ENCODE peak calls at places on chromosomes 16 and 17, in eight cellular contexts. U is K562, H is body of pancreas, T is activated B cell treated with CpG ODN at 0.5 μM for 24 hours, E is type B pancreatic cell, S is H9, V is foreskin keratinocyte, N is cardiac muscle cell. K is an unnamed sample.

GRCh38 chr17:65283704-65284103 is 146.5 kb downstream of the RGS9 start:
- DNase-seq in H (no peak), S (no peak), T (no peak), U (no peak), V (no peak), E (no peak), N (no peak), K (no peak)

GRCh38 chr17:83062011-83062817 is 17.2 kb upstream of the METRNL start:
- DNase-seq in V (no peak), E (no peak), H (no peak), U (no peak), S (peak), T (peak), N (no peak), K (peak)

GRCh38 chr16:54651851-54652770 is 278.6 kb upstream of the IRX5 start:
- DNase-seq in N (peak), H (no peak), S (no peak), V (no peak), E (no peak), T (no peak), U (no peak), K (no peak)

GRCh38 chr16:85782476-85782875 is 16.9 kb downstream of the EMC8 start:
- DNase-seq in U (no peak), H (no peak), V (no peak), T (no peak), N (no peak), E (no peak), S (no peak), K (no peak)

GRCh38 chr17:10126554-10127493 is 71.6 kb downstream of the GAS7 start:
- DNase-seq in T (no peak), N (peak), E (no peak), U (no peak), S (no peak), H (no peak), V (no peak), K (no peak)

GRCh38 chr17:8366231-8366630 is 10.3 kb downstream of the KRABD2 start:
- DNase-seq in H (no peak), T (no peak), E (no peak), U (no peak), V (no peak), S (no peak), N (peak), K (no peak)

GRCh38 chr17:57940653-57941329 is 14.4 kb downstream of the CUEDC1 start:
- DNase-seq in U (no peak), S (no peak), V (no peak), N (no peak), E (no peak), T (peak), H (peak), K (no peak)

GRCh38 chr16:66911801-66912200 is 6.9 kb downstream of the CDH16 start:
- DNase-seq in U (no peak), V (no peak), E (no peak), H (no peak), S (no peak), T (no peak), N (no peak), K (no peak)

GRCh38 chr17:39928868-39929651 is 1.5 kb downstream of the LRRC3C start:
- DNase-seq in V (peak), N (peak), T (no peak), U (peak), E (no peak), S (no peak), H (no peak), K (no peak)

GRCh38 chr17:72599891-72600290 is 479.1 kb downstream of the SOX9 start:
- DNase-seq in V (no peak), E (no peak), U (no peak), T (no peak), H (no peak), S (no peak), N (no peak), K (no peak)

GRCh38 chr16:89119661-89120141 is 26.0 kb downstream of the ACSF3 start:
- DNase-seq in E (no peak), U (no peak), S (no peak), N (no peak), T (no peak), H (no peak), V (no peak), K (no peak)

GRCh38 chr17:33292981-33293867 is at the start of gene ASIC2:
- DNase-seq in N (no peak), H (no peak), V (no peak), S (peak), E (no peak), U (no peak), T (no peak), K (peak)

GRCh38 chr17:32266389-32267269 is 997 bp downstream of the RHBDL3 start:
- DNase-seq in U (no peak), S (peak), E (no peak), T (peak), V (no peak), H (peak), N (no peak), K (peak)

GRCh38 chr17:55817273-55817709 is 66.4 kb downstream of the PCTP start:
- DNase-seq in H (no peak), E (no peak), V (no peak), U (peak), T (no peak), S (no peak), N (no peak), K (no peak)

GRCh38 chr17:2899911-2900310 is 103.7 kb downstream of the RAP1GAP2 start:
- DNase-seq in U (no peak), N (no peak), E (no peak), T (no peak), S (no peak), V (no peak), H (peak), K (peak)

GRCh38 chr16:8885674-8886592 is 3.8 kb downstream of the LITAFD start:
- DNase-seq in U (no peak), T (no peak), S (no peak), H (peak), V (no peak), E (no peak), N (peak), K (no peak)

GRCh38 chr16:85401917-85402766 is 211.0 kb upstream of the GSE1 start:
- DNase-seq in T (peak), N (no peak), S (no peak), E (no peak), V (no peak), U (no peak), H (peak), K (no peak)

GRCh38 chr17:42676424-42677011 is at the start of gene PLEKHH3:
- DNase-seq in T (no peak), N (no peak), E (no peak), U (no peak), H (no peak), S (no peak), V (no peak), K (peak)

GRCh38 chr17:46003907-46004748 is 5.1 kb downstream of the STH start:
- DNase-seq in H (peak), S (no peak), E (no peak), N (peak), T (no peak), V (no peak), U (no peak), K (no peak)

GRCh38 chr17:66405836-66406679 is 103.6 kb downstream of the PRKCA start:
- DNase-seq in H (no peak), T (no peak), N (no peak), S (no peak), V (no peak), E (no peak), U (no peak), K (no peak)

GRCh38 chr17:44272954-44273353 is 5.0 kb upstream of the SLC4A1 start:
- DNase-seq in V (no peak), U (no peak), S (no peak), N (no peak), E (no peak), H (no peak), T (no peak), K (no peak)

GRCh38 chr17:42950044-42950783 is 14.0 kb downstream of the AARSD1 start:
- DNase-seq in V (no peak), U (no peak), T (no peak), N (no peak), E (no peak), S (no peak), H (no peak), K (no peak)

GRCh38 chr17:73013816-73014663 is 78.4 kb downstream of the SLC39A11 start:
- DNase-seq in T (no peak), N (no peak), U (no peak), H (no peak), V (no peak), S (no peak), E (no peak), K (no peak)

GRCh38 chr17:49575524-49576120 is at the start of gene NXPH3:
- DNase-seq in E (peak), H (peak), N (peak), S (peak), V (no peak), U (peak), T (peak), K (peak)

GRCh38 chr17:32487460-32488176 is 825 bp downstream of the CDK5R1 start:
- DNase-seq in H (no peak), T (peak), E (no peak), U (peak), V (no peak), S (no peak), N (peak), K (no peak)

GRCh38 chr16:22188595-22189442 is 17.3 kb upstream of the EEF2K start:
- DNase-seq in T (peak), S (peak), E (no peak), U (peak), H (peak), V (peak), N (peak), K (peak)

GRCh38 chr16:54287018-54287757 is 601 bp upstream of the IRX3 start:
- DNase-seq in H (no peak), T (no peak), E (no peak), V (no peak), U (no peak), S (no peak), N (no peak), K (no peak)

GRCh38 chr17:2814499-2815341 is 18.5 kb downstream of the RAP1GAP2 start:
- DNase-seq in E (no peak), U (no peak), T (peak), V (no peak), H (no peak), N (no peak), S (peak), K (no peak)

GRCh38 chr16:82732461-82732860 is 105.7 kb downstream of the CDH13 start:
- DNase-seq in U (no peak), E (no peak), V (no peak), H (no peak), S (no peak), N (peak), T (no peak), K (no peak)

DNA sequence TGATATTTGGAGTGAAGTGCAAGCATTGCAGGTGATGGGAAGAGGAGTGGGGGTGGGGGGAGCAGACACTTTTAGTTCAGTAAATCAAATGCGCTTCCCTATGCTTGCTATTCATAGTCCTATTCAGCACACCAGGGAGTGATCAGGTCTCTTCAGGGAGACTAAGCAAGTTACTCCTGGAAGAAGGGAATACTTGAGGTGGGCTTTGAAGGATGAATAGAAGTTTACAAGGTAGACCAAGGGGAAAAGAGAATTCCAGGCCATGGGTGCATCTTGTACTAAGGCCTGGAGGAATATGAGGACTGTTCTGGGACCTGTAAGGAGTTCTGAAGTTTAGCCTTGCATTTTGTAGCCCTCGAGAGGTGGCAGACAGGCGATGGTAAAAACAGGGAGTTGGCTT is 40.1 kb upstream of the LGALS9 start:
- DNase-seq in E (no peak), S (no peak), U (no peak), N (no peak), H (no peak), V (no peak), T (no peak), K (no peak)
- TF ChIP-seq CTCF in E (no peak), S (no peak), U (no peak), N (no peak), H (no peak), V (no peak), T (no peak), K (no peak)

DNA sequence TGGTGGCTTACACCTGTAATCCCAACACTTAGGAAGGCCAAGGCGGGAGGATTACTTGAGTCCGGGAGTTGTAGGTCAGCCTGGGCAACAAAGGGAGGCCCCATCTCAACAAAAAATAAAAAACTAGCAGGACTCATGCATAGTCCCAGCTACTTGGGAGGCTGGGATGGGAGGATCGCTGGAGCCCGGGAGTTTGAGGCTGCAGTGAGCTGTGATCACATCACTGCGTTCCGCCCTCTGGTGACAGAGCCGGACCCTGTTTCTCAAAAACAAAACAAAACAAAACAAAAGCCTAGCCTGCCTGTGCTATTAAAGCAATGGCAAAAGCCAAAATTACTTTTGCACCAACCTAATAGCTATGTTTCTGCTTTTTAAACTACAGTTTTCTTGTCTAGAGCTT is 1.5 kb downstream of the FCSK start:
- DNase-seq in T (no peak), E (no peak), V (no peak), S (no peak), U (peak), N (no peak), H (no peak), K (no peak)
- TF ChIP-seq CTCF in T (no peak), E (no peak), V (no peak), S (no peak), U (peak), N (no peak), H (no peak), K (no peak)

DNA sequence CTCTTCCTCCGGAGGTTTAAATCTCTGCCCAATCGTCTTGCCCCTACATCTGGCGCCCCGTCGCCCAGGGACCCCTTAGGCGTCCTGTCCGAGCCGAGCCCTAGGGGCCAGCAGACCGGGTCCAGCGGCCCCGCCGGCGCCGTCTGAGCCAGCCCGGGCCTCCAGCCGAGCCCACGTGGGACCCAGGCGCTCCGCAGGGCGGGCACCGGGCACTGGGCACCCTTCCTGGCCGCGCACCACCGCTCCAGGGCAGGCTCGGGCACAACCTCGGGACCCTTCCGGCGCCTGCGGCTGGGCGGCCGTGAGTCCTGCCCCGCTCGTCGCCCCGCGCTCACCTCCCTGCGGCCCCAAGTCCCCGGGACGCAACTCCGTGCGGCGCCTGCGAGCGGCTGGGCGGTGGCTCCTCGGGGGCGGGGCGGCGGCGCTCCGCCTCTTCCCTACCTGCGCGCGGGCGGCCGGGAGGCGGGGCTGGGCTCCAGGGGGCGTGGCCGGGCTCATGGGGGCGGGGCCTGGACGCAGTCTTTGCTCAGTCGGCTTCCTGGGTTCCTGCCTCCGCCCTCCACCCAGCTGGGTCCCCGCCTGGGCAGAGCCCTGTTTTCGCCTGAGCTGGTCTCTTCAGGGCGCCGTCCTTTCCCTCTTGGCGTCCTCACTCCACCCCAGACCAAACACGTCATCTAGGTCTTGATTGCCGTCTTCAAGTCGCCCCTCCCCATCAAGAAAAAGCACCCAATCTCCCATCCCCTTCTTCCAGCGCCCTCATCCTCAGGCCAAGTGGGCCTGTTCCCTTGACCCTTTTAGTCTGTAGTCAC is at the start of gene RHBDF2:
- DNase-seq in N (peak), V (peak), H (peak), U (peak), S (peak), T (peak), E (peak), K (peak)
- TF ChIP-seq CTCF in N (no peak), V (no peak), H (no peak), U (no peak), S (no peak), T (no peak), E (no peak), K (no peak)

GRCh38 chr17:75088465-75088895 is 726 bp downstream of the SLC16A5 start:
- DNase-seq in S (peak), T (no peak), N (no peak), E (no peak), V (no peak), H (no peak), U (no peak), K (no peak)
- TF ChIP-seq CTCF in S (no peak), T (no peak), N (no peak), E (no peak), V (no peak), H (no peak), U (no peak), K (no peak)